ENCODE peak calls at places on chromosomes 16 and 17, in ten cellular contexts. T is thoracic aorta; W is PC-3; Q is neuronal stem cell; L is heart right ventricle; A is Peyer's patch; K is tibial artery; X is CD8-positive, alpha-beta memory T cell; R is naive thymus-derived CD4-positive, alpha-beta T cell; E is MM.1S. H is an unnamed sample. For H3K27me3, the result is how much of the 10 kb centered on the place peaks cover.

GRCh38 chr16:68408967-68409366 is 39.3 kb downstream of the SMPD3 start:
- DNase-seq in T (no peak), Q (peak), K (no peak), X (no peak), A (no peak), E (no peak), W (no peak), L (no peak), R (no peak), H (no peak)

GRCh38 chr17:78779848-78780247 is 2.2 kb downstream of the CYTH1 start:
- DNase-seq in W (no peak), A (peak), Q (no peak), X (peak), R (peak), T (no peak), K (peak), L (no peak), E (peak), H (no peak)

GRCh38 chr17:35932576-35932975 is 2.0 kb upstream of the RDM1 start:
- DNase-seq in A (no peak), X (no peak), W (no peak), K (no peak), T (no peak), Q (no peak), L (no peak), E (no peak), R (no peak), H (no peak)

GRCh38 chr16:24635900-24636610 is 93.4 kb upstream of the TNRC6A start:
- DNase-seq in X (no peak), Q (no peak), K (peak), E (no peak), W (peak), A (peak), R (no peak), L (peak), T (no peak), H (no peak)

GRCh38 chr16:86772671-86773338 is 194.5 kb downstream of the FOXL1 start:
- DNase-seq in W (peak), Q (peak), L (no peak), T (no peak), K (peak), E (no peak), R (no peak), A (peak), X (no peak), H (no peak)

GRCh38 chr17:78133179-78133951 is 2.8 kb downstream of the TMC8 start:
- DNase-seq in K (peak), E (no peak), X (no peak), L (no peak), A (peak), R (peak), T (no peak), W (no peak), Q (no peak), H (no peak)

GRCh38 chr17:43030137-43030767 is 5.2 kb downstream of the RND2 start:
- DNase-seq in Q (no peak), W (no peak), K (no peak), T (no peak), L (no peak), E (no peak), R (no peak), A (no peak), X (no peak), H (no peak)

GRCh38 chr17:12927541-12928425 is 90.0 kb downstream of the ELAC2 start:
- DNase-seq in L (peak), X (no peak), T (no peak), W (no peak), E (no peak), R (no peak), Q (no peak), K (no peak), A (no peak), H (no peak)

GRCh38 chr17:65332375-65332774 is 195.2 kb downstream of the RGS9 start:
- DNase-seq in X (no peak), K (no peak), A (no peak), L (no peak), Q (no peak), W (peak), R (no peak), T (no peak), E (no peak), H (no peak)

GRCh38 chr17:17736205-17737183 is 55.2 kb downstream of the RAI1 start:
- DNase-seq in W (no peak), E (no peak), T (no peak), L (no peak), A (no peak), Q (no peak), X (no peak), K (no peak), R (no peak), H (no peak)

GRCh38 chr16:66128363-66128725 is 238.1 kb upstream of the CDH5 start:
- DNase-seq in A (no peak), R (no peak), T (no peak), L (no peak), E (no peak), K (no peak), Q (no peak), X (no peak), W (no peak), H (no peak)

GRCh38 chr16:81198635-81199034 is 39.9 kb upstream of the BCO1 start:
- DNase-seq in T (no peak), K (no peak), L (no peak), A (no peak), Q (no peak), X (no peak), E (no peak), R (no peak), W (no peak), H (no peak)

GRCh38 chr17:9330903-9331272 is 244.7 kb downstream of the STX8 start:
- DNase-seq in E (no peak), K (no peak), L (no peak), X (no peak), W (no peak), Q (no peak), T (no peak), A (no peak), R (no peak), H (no peak)

GRCh38 chr16:67016143-67016542 is 12.8 kb upstream of the CBFB start:
- DNase-seq in L (no peak), Q (no peak), A (peak), K (peak), R (no peak), T (no peak), X (no peak), E (no peak), W (no peak), H (no peak)

DNA sequence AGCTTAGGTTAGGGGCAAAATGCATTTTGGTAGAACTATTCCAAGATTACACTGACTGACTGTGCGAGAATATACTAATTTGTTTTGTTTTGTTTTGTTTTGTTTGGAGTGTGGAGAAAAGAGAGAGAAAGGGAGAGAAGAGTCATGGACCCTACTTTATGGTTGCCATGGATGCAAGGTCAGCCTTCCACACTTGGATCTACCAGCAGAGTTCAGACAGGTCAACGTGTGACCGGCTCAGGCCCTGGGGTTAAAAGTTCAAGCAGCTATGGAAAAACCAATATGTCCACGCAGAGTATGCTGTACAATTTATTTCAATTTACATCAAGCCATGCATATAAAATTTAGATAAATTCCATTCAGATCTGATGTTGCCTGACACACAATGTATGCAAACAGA is 122.8 kb downstream of the SKAP1 start:
- DNase-seq in A (no peak), K (no peak), X (no peak), L (no peak), R (no peak), W (no peak), Q (no peak), E (no peak), T (no peak), H (no peak)
- H3K27me3 ChIP-seq in A (under half), K (under half), X (under half), L (half or more), R (under half), W (under half), Q (under half), E (under half), T (under half), H (half or more)

DNA sequence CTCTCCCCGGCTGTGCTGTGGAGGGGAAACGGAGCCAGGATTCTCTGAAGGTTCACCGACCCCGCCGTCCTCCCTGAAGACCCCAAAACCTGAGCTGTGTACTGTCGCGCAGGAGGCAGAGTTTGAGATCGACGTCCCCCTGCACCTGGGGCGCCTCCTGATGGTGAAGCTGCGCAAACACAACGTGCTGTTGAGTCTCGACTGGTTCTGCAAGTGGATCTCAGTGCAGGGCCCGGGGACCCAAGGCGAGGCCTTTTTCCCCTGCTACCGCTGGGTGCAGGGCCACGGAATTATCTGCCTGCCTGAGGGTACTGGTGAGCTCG is 62.6 kb upstream of the TEKT1 start:
- DNase-seq in Q (peak), K (no peak), A (no peak), X (no peak), T (no peak), L (no peak), W (no peak), E (no peak), R (no peak), H (peak)
- H3K4me3 ChIP-seq in Q (peak), K (no peak), A (peak), X (no peak), T (no peak), L (no peak), W (no peak), E (no peak), R (no peak), H (no peak)

DNA sequence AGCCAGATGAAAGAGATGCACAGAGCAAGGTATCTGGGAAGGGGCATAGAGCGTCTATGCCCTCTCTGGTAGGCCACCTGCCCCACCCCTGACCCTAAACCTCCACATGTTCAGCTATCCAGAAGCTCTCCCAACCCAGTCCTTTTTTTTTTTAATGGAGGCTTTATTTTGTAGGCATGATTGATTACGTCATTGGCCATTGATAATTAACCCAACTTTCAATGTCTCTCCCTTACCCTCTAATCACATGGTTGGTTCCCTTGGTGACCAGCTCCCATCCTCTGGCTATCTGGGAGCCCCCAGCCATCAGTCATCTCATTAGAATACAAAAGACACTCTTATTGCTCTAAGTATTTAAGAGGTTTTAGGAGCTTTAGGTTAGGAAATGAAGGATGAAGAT is 14.3 kb upstream of the CES5A start:
- DNase-seq in A (no peak), R (no peak), T (no peak), Q (no peak), L (no peak), K (no peak), X (no peak), E (no peak), W (no peak), H (no peak)
- H3K27me3 ChIP-seq in A (under half), R (under half), T (under half), Q (under half), L (under half), K (under half), X (under half), E (under half), W (under half), H (under half)

GRCh38 chr16:74773431-74774222 is 993 bp downstream of the FA2H start:
- DNase-seq in L (no peak), E (no peak), X (no peak), K (no peak), A (no peak), Q (no peak), T (no peak), R (no peak), W (peak), H (no peak)
- H3K4me3 ChIP-seq in L (peak), E (peak), X (no peak), K (no peak), A (peak), Q (no peak), T (peak), R (no peak), W (peak), H (no peak)

DNA sequence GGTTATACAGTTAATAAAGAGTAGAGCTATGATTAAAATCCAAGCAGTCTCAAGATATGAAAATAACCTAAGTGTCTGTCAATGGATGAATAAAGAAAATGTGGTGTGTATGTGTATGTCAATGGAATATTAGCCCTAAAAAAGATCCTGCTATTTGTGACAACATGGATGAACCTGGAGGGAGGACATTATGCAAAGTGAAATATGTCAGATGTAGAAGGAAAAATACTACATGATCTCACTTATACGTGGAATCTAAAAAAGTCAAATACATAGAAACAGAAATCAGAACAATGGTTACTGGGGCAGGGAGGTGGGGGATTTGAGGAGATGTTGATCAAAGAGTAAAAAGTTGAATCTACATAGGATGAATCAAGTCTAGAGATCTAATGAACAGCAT is 20.4 kb downstream of the BRIP1 start:
- DNase-seq in E (no peak), X (no peak), Q (no peak), L (no peak), R (no peak), T (no peak), W (no peak), A (no peak), K (no peak), H (no peak)
- H3K27me3 ChIP-seq in E (under half), X (under half), Q (under half), L (under half), R (under half), T (under half), W (under half), A (under half), K (under half), H (under half)

GRCh38 chr17:40092581-40092980 is 7.8 kb downstream of the NR1D1 start:
- DNase-seq in L (no peak), T (no peak), W (no peak), K (no peak), R (no peak), Q (no peak), E (no peak), A (no peak), X (no peak), H (no peak)

GRCh38 chr17:40093580-40094201 is 6.7 kb downstream of the NR1D1 start:
- DNase-seq in R (no peak), T (no peak), W (no peak), L (no peak), Q (no peak), E (no peak), A (no peak), X (no peak), K (no peak), H (no peak)

GRCh38 chr17:40091691-40092397 is 8.5 kb downstream of the NR1D1 start:
- DNase-seq in L (peak), E (no peak), K (peak), T (no peak), Q (no peak), W (no peak), X (no peak), R (no peak), A (no peak), H (no peak)

GRCh38 chr17:40094874-40095273 is 5.5 kb downstream of the NR1D1 start:
- DNase-seq in K (no peak), R (no peak), T (no peak), Q (no peak), X (no peak), L (no peak), E (no peak), A (no peak), W (no peak), H (no peak)

DNA sequence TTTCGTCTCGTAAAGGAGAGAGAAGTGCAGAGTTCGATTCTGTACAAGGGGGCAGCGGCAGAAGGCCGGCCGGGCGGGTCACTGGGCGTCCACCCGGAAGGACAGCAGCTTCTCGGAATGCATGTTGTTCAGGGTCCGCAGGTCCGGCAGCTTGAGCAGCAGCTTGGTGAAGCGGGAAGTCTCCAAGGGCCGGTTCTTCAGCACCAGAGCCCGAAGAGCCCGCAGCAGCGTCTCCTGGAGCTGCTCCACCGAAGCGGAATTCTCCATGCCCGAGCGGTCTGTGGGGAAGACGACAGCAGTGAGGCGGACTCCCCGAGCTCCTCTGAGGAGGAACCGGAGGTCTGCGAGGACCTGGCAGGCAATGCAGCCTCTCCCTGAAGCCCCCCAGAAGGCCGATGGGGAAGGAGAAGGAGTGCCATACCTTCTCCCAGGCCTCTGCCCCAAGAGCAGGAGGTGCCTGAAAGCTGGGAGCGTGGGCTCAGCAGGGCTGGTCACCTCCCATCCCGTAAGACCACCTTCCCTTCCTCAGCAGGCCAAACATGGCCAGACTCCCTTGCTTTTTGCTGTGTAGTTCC is 7.3 kb downstream of the NR1D1 start:
- DNase-seq in L (no peak), Q (no peak), X (no peak), A (no peak), E (no peak), K (no peak), W (no peak), R (no peak), T (no peak), H (no peak)
- H3K4me3 ChIP-seq in L (peak), Q (no peak), X (no peak), A (no peak), E (no peak), K (no peak), W (no peak), R (no peak), T (no peak), H (no peak)

GRCh38 chr17:44066204-44066930 is at the start of gene LSM12:
- DNase-seq in T (peak), K (peak), Q (peak), E (peak), L (peak), X (peak), A (peak), R (peak), W (peak), H (peak)

GRCh38 chr17:44070455-44071197 is at the start of gene G6PC3:
- DNase-seq in E (peak), W (peak), R (peak), T (peak), Q (peak), A (peak), X (peak), L (peak), K (peak), H (peak)

GRCh38 chr17:44065668-44066203 is 735 bp downstream of the LSM12 start:
- DNase-seq in A (no peak), W (peak), T (no peak), E (no peak), X (no peak), L (no peak), R (peak), Q (no peak), K (no peak), H (no peak)

GRCh38 chr17:44069974-44070454 is 521 bp upstream of the G6PC3 start:
- DNase-seq in R (no peak), W (no peak), X (no peak), L (no peak), T (no peak), A (no peak), E (no peak), K (no peak), Q (no peak), H (peak)

GRCh38 chr17:44067547-44067945 is 1.1 kb upstream of the LSM12 start:
- DNase-seq in T (no peak), E (no peak), A (no peak), R (no peak), X (no peak), K (no peak), L (no peak), W (no peak), Q (no peak), H (no peak)
- H3K27me3 ChIP-seq in T (under half), E (under half), A (under half), R (under half), X (under half), K (under half), L (under half), W (under half), Q (under half), H (under half)

DNA sequence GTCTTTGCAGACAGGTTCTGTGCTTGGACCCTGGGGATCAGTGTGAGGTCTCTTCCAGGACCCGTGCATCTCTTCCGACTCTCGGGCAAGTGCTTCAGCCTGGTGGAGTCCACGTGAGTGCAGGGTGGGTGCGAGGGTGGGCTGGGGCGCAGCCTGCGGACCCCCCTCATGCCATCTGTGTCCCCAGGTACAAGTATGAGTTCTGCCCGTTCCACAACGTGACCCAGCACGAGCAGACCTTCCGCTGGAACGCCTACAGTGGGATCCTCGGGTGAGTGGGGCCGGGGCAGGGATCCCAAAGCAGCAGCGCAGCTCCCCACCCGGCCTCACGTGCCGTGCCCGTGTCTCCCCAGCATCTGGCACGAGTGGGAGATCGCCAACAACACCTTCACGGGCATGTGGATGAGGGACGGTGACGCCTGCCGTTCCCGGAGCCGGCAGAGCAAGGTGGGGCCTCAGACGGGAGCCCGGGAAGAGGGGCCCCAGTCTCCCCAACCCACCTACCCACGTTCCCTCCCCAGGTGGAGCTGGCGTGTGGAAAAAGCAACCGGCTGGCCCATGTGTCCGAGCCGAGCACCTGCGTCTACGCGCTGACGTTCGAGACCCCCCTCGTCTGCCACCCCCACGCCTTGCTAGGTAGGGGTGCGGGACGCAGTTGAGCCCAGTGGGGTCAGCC is 10.1 kb downstream of the GNPTG start:
- DNase-seq in A (no peak), K (no peak), L (no peak), W (no peak), T (no peak), Q (no peak), E (no peak), R (no peak), X (no peak), H (no peak)
- H3K4me3 ChIP-seq in A (no peak), K (no peak), L (no peak), W (no peak), T (no peak), Q (no peak), E (no peak), R (no peak), X (no peak), H (no peak)